ENCODE peak calls at places on chromosomes 16 and 17, in four cellular contexts. O, T, Y and L are unnamed samples.

GRCh38 chr16:51508813-51509212 is 357.7 kb upstream of the SALL1 start:
- DNase-seq in O (no peak), T (no peak), Y (no peak), L (no peak)

GRCh38 chr17:41864498-41864836 is 756 bp downstream of the KLHL11 start:
- DNase-seq in Y (peak), O (no peak), T (no peak), L (no peak)

GRCh38 chr17:61729690-61730268 is 133.5 kb downstream of the BRIP1 start:
- DNase-seq in T (no peak), O (no peak), Y (no peak), L (no peak)

GRCh38 chr16:79267781-79268180 is 332.8 kb downstream of the MAF start:
- DNase-seq in O (no peak), T (peak), Y (no peak), L (no peak)

GRCh38 chr16:56911771-56912541 is 20.0 kb upstream of the HERPUD1 start:
- DNase-seq in Y (no peak), T (peak), O (no peak), L (no peak)

GRCh38 chr17:20009302-20010098 is at the start of gene SPECC1:
- DNase-seq in O (peak), T (peak), Y (peak), L (peak)

GRCh38 chr17:81715872-81716673 is 4.0 kb downstream of the SLC25A10 start:
- DNase-seq in T (no peak), O (no peak), Y (no peak), L (no peak)

GRCh38 chr17:82356028-82356427 is 3.0 kb upstream of the TEX19 start:
- DNase-seq in Y (no peak), T (no peak), O (no peak), L (no peak)

GRCh38 chr17:43720311-43721060 is 38.1 kb downstream of the SOST start:
- DNase-seq in Y (peak), O (peak), T (peak), L (no peak)

GRCh38 chr16:31323959-31324629 is 30.9 kb upstream of the ITGAX start:
- DNase-seq in O (no peak), T (no peak), Y (no peak), L (no peak)

GRCh38 chr17:4205917-4206316 is 57.9 kb downstream of the ANKFY1 start:
- DNase-seq in T (no peak), Y (no peak), O (no peak), L (no peak)

GRCh38 chr16:48537909-48538745 is 71.9 kb downstream of the N4BP1 start:
- DNase-seq in T (no peak), Y (no peak), O (no peak), L (no peak)

GRCh38 chr17:8683355-8683754 is 52.8 kb upstream of the MYH10 start:
- DNase-seq in Y (no peak), O (no peak), T (no peak), L (no peak)

GRCh38 chr17:38637951-38638350 is 32.2 kb upstream of the SRCIN1 start:
- DNase-seq in O (no peak), Y (no peak), T (no peak), L (no peak)